ENCODE peak calls at places on chromosome 15, in nine cellular contexts. Z, D, V, N, A, G, Y, Q and L are unnamed samples.

GRCh38 chr15:41849861-41850260 is 11.2 kb downstream of the PLA2G4B start:
- DNase-seq in Z (no peak), D (no peak), V (no peak), N (no peak), A (no peak), G (no peak), Y (no peak), Q (no peak), L (no peak)

GRCh38 chr15:96070636-96071035 is 259.9 kb upstream of the NR2F2 start:
- DNase-seq in Z (peak; percentile 12), D (no peak), V (peak; percentile 74), N (no peak), A (no peak), G (no peak), Y (no peak), Q (no peak), L (no peak)

GRCh38 chr15:63469190-63469589 is 35.2 kb upstream of the USP3 start:
- DNase-seq in Z (no peak), D (no peak), V (no peak), N (no peak), A (no peak), G (no peak), Y (no peak), Q (no peak), L (no peak)

GRCh38 chr15:88894348-88894818 is 961 bp downstream of the HAPLN3 start:
- DNase-seq in Z (no peak), D (peak; percentile 72), V (peak; percentile 33), N (peak; percentile 73), A (no peak), G (peak; percentile 87), Y (no peak), Q (peak; percentile 29), L (peak; percentile 61)

GRCh38 chr15:34246276-34247010 is 21.6 kb downstream of the EMC4 start:
- DNase-seq in Z (no peak), D (no peak), V (no peak), N (no peak), A (no peak), G (no peak), Y (no peak), Q (no peak), L (no peak)

GRCh38 chr15:42650208-42651066 is 75.0 kb downstream of the STARD9 start:
- DNase-seq in Z (peak; percentile 57), D (peak; percentile 87), V (peak; percentile 74), N (peak; percentile 52), A (peak; percentile 67), G (peak; percentile 45), Y (peak; percentile 74), Q (peak; percentile 36), L (peak; percentile 67)

GRCh38 chr15:29835301-29835700 is 13.0 kb upstream of the TJP1 start:
- DNase-seq in Z (no peak), D (peak; percentile 46), V (no peak), N (no peak), A (no peak), G (no peak), Y (no peak), Q (no peak), L (no peak)

GRCh38 chr15:96359772-96360498 is 29.4 kb downstream of the NR2F2 start:
- DNase-seq in Z (no peak), D (peak; percentile 60), V (peak; percentile 71), N (no peak), A (no peak), G (peak; percentile 72), Y (no peak), Q (no peak), L (no peak)

GRCh38 chr15:94441782-94442181 is 210.4 kb downstream of the MCTP2 start:
- DNase-seq in Z (no peak), D (no peak), V (no peak), N (no peak), A (no peak), G (no peak), Y (no peak), Q (no peak), L (no peak)

GRCh38 chr15:48939686-48940085 is 24.0 kb downstream of the SHC4 start:
- DNase-seq in Z (no peak), D (no peak), V (peak; percentile 96), N (peak; percentile 14), A (no peak), G (no peak), Y (no peak), Q (no peak), L (no peak)

GRCh38 chr15:57327985-57328471 is 48.3 kb upstream of the CGNL1 start:
- DNase-seq in Z (peak; percentile 39), D (no peak), V (peak; percentile 99), N (no peak), A (peak; percentile 84), G (no peak), Y (no peak), Q (no peak), L (no peak)

GRCh38 chr15:80998252-80998651 is 2.5 kb upstream of the TLNRD1 start:
- DNase-seq in Z (no peak), D (no peak), V (no peak), N (no peak), A (no peak), G (no peak), Y (no peak), Q (no peak), L (no peak)

GRCh38 chr15:75349851-75350588 is 3.2 kb downstream of the NEIL1 start:
- DNase-seq in Z (no peak), D (no peak), V (no peak), N (no peak), A (no peak), G (no peak), Y (no peak), Q (no peak), L (peak; percentile 56)

GRCh38 chr15:57785959-57786358 is 79.4 kb downstream of the POLR2M start:
- DNase-seq in Z (no peak), D (no peak), V (no peak), N (no peak), A (no peak), G (no peak), Y (no peak), Q (no peak), L (no peak)

GRCh38 chr15:58401991-58402649 is 29.7 kb upstream of the LIPC start:
- DNase-seq in Z (no peak), D (no peak), V (no peak), N (no peak), A (no peak), G (no peak), Y (no peak), Q (no peak), L (no peak)

GRCh38 chr15:90064931-90065681 is 37.2 kb downstream of the IDH2 start:
- DNase-seq in Z (peak; percentile 29), D (peak; percentile 71), V (no peak), N (no peak), A (no peak), G (no peak), Y (no peak), Q (no peak), L (no peak)

GRCh38 chr15:101307048-101307896 is 12.2 kb upstream of the SNRPA1 start:
- DNase-seq in Z (no peak), D (no peak), V (no peak), N (no peak), A (peak; percentile 50), G (no peak), Y (peak; percentile 16), Q (no peak), L (no peak)

GRCh38 chr15:74750759-74751158 is 2.1 kb downstream of the CYP1A2 start:
- DNase-seq in Z (no peak), D (no peak), V (no peak), N (no peak), A (no peak), G (no peak), Y (no peak), Q (no peak), L (no peak)

GRCh38 chr15:89740137-89740536 is 10.9 kb downstream of the MESP1 start:
- DNase-seq in Z (peak; percentile 28), D (peak; percentile 86), V (peak; percentile 65), N (peak; percentile 86), A (no peak), G (peak; percentile 87), Y (no peak), Q (peak; percentile 69), L (peak; percentile 71)

GRCh38 chr15:45314960-45315359 is 62.9 kb downstream of the SLC28A2 start:
- DNase-seq in Z (no peak), D (no peak), V (peak; percentile 6), N (no peak), A (no peak), G (no peak), Y (no peak), Q (no peak), L (peak; percentile 47)

GRCh38 chr15:71313806-71314205 is 198.5 kb downstream of the THSD4 start:
- DNase-seq in Z (no peak), D (no peak), V (peak; percentile 64), N (no peak), A (no peak), G (no peak), Y (no peak), Q (no peak), L (no peak)

GRCh38 chr15:80026754-80027153 is 32.7 kb upstream of the ZFAND6 start:
- DNase-seq in Z (no peak), D (no peak), V (no peak), N (no peak), A (no peak), G (no peak), Y (no peak), Q (no peak), L (no peak)

GRCh38 chr15:31440754-31441298 is 114.2 kb downstream of the KLF13 start:
- DNase-seq in Z (no peak), D (peak; percentile 29), V (no peak), N (no peak), A (no peak), G (no peak), Y (no peak), Q (peak; percentile 12), L (peak; percentile 59)

GRCh38 chr15:87477759-87478687 is 778.5 kb downstream of the NTRK3 start:
- DNase-seq in Z (peak; percentile 59), D (no peak), V (peak; percentile 94), N (peak; percentile 35), A (peak; percentile 67), G (peak; percentile 10), Y (peak; percentile 33), Q (peak; percentile 72), L (peak; percentile 71)

GRCh38 chr15:48855501-48856440 is 22.2 kb upstream of the EID1 start:
- DNase-seq in Z (no peak), D (peak; percentile 61), V (peak; percentile 53), N (peak; percentile 70), A (no peak), G (peak; percentile 24), Y (no peak), Q (no peak), L (no peak)

GRCh38 chr15:80801891-80802680 is 22.9 kb downstream of the CEMIP start:
- DNase-seq in Z (no peak), D (peak; percentile 35), V (peak; percentile 7), N (no peak), A (no peak), G (no peak), Y (no peak), Q (no peak), L (no peak)

GRCh38 chr15:57334257-57334656 is 42.0 kb upstream of the CGNL1 start:
- DNase-seq in Z (no peak), D (peak; percentile 83), V (peak; percentile 65), N (no peak), A (no peak), G (no peak), Y (no peak), Q (no peak), L (peak; percentile 58)

GRCh38 chr15:41499109-41499851 is 5.6 kb downstream of the ITPKA start:
- DNase-seq in Z (no peak), D (no peak), V (no peak), N (no peak), A (no peak), G (no peak), Y (no peak), Q (no peak), L (no peak)